ENCODE peak calls at places on chromosomes 6 and 20, in four cellular contexts. B is HepG2, M is GM12878, K is K562. P is an unnamed sample.

GRCh38 chr6:162251257-162251656 is 476.3 kb downstream of the PRKN start:
- DNase-seq in B (peak), M (no peak), K (no peak), P (no peak)

GRCh38 chr20:38135641-38136420 is 29.2 kb downstream of the TGM2 start:
- DNase-seq in B (no peak), M (no peak), K (no peak), P (no peak)

GRCh38 chr6:90156861-90157260 is 139.8 kb downstream of the BACH2 start:
- DNase-seq in B (no peak), M (no peak), K (no peak), P (no peak)

GRCh38 chr20:36624068-36624813 is 18.7 kb downstream of the RAB5IF start:
- DNase-seq in B (peak), M (no peak), K (no peak), P (no peak)

GRCh38 chr6:21664263-21665081 is 70.9 kb downstream of the SOX4 start:
- DNase-seq in B (no peak), M (no peak), K (no peak), P (no peak)

GRCh38 chr6:162750776-162751175 is 23.0 kb downstream of the PACRG start:
- DNase-seq in B (peak), M (no peak), K (no peak), P (no peak)

GRCh38 chr20:61543931-61544745 is 292.1 kb downstream of the CDH4 start:
- DNase-seq in B (no peak), M (no peak), K (no peak), P (no peak)

GRCh38 chr6:148090326-148090725 is 252.3 kb upstream of the SASH1 start:
- DNase-seq in B (no peak), M (no peak), K (no peak), P (no peak)

GRCh38 chr6:90286884-90287488 is 9.7 kb downstream of the BACH2 start:
- DNase-seq in B (peak), M (no peak), K (peak), P (peak)

GRCh38 chr6:75204959-75205775 is 686 bp downstream of the COL12A1 start:
- DNase-seq in B (no peak), M (no peak), K (no peak), P (peak)

GRCh38 chr20:41587523-41587922 is 30.7 kb downstream of the CHD6 start:
- DNase-seq in B (no peak), M (no peak), K (no peak), P (no peak)

GRCh38 chr6:115551510-115551909 is 509.2 kb downstream of the FRK start:
- DNase-seq in B (no peak), M (no peak), K (no peak), P (peak)

GRCh38 chr6:152635949-152636674 is 1.1 kb downstream of the SYNE1 start:
- DNase-seq in B (no peak), M (no peak), K (no peak), P (peak)

GRCh38 chr6:135419162-135419561 is 78.4 kb downstream of the AHI1 start:
- DNase-seq in B (no peak), M (no peak), K (no peak), P (no peak)

GRCh38 chr6:123316733-123317323 is 319.9 kb downstream of the TRDN start:
- DNase-seq in B (peak), M (no peak), K (peak), P (peak)

GRCh38 chr6:137395316-137395715 is 98.9 kb downstream of the OLIG3 start:
- DNase-seq in B (no peak), M (no peak), K (no peak), P (no peak)

GRCh38 chr6:109448615-109449014 is 7.0 kb downstream of the MICAL1 start:
- DNase-seq in B (no peak), M (no peak), K (no peak), P (no peak)
- TF ChIP-seq JUND in B (no peak), M (no peak), K (no peak), P (no peak)

GRCh38 chr6:170295519-170296422 is 4.9 kb upstream of the DLL1 start:
- DNase-seq in B (no peak), M (no peak), K (peak), P (peak)
- TF ChIP-seq TAF1 in B (no peak), M (no peak), K (no peak), P (no peak)

DNA sequence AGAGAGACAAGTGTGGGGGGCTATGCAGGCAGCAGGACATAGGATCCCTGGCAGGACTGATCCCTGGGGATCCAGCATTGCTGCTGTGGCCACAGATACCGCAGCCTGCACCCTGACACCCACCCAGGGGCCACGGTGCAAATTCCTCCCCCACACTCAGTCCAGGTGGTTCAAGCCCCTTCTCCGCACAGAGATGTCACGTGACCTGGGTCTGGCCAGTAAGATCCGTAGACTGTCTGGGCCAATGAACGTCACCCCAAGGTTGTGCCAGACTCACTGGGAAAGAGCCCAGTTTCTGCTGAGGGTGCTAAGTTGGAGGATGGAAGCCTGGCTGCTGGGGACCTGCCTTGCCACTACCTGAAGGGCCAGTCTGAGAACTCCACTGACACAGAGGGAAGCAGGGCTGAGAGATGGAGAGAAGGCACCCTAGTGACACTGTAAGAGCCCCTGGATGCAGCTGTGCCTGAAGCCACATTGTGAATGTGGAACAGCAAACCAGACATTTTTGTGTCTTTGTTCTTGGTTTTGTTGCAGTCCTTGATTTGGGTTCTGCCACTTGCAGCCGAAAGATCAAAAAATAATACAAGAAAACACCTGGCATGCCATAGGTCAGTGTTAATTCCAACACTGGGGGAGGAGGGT is 228.6 kb downstream of the PREX1 start:
- DNase-seq in B (no peak), M (no peak), K (peak), P (no peak)
- TF ChIP-seq FOXM1 in B (no peak), M (no peak), K (no peak), P (no peak)

GRCh38 chr6:156687875-156688549 is 89.2 kb upstream of the ARID1B start:
- DNase-seq in B (no peak), M (no peak), K (peak), P (peak)

GRCh38 chr6:156689656-156690055 is 87.5 kb upstream of the ARID1B start:
- DNase-seq in B (no peak), M (no peak), K (no peak), P (no peak)

GRCh38 chr6:156686940-156687874 is 90.0 kb upstream of the ARID1B start:
- DNase-seq in B (peak), M (no peak), K (peak), P (peak)

GRCh38 chr6:156685823-156686428 is 91.3 kb upstream of the ARID1B start:
- DNase-seq in B (no peak), M (no peak), K (no peak), P (peak)

GRCh38 chr6:156686429-156686939 is 90.7 kb upstream of the ARID1B start:
- DNase-seq in B (peak), M (no peak), K (no peak), P (peak)
- TF ChIP-seq JUND in B (no peak), M (no peak), K (no peak), P (no peak)

GRCh38 chr20:7347409-7347808 is 579.9 kb downstream of the BMP2 start:
- DNase-seq in B (no peak), M (no peak), K (no peak), P (no peak)
- TF ChIP-seq TAF1 in B (no peak), M (no peak), K (no peak), P (no peak)

GRCh38 chr20:16701296-16701695 is 28.5 kb upstream of the SNRPB2 start:
- DNase-seq in B (peak), M (no peak), K (no peak), P (no peak)
- TF ChIP-seq FOXM1 in B (no peak), M (no peak), K (no peak), P (no peak)

DNA sequence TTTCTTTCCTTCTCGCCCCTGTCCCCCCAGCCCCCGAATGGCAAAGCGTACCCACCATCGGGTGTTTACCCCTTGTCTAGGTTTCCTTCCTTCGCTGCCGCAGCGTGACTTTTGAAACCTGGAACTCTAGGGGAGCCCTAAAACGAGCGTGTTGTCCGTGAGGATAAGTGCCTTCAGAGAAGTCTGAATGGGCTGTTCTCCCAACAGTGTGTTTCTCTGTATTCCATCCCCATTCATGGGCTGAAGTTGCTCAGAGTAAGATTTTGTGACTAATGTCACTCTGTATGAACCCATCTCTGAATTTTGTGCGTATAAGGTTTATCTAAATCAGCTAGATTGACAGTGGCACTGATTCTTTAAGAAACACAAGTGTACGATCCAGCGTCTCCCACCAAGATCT is 949 bp downstream of the MACROD2 start:
- DNase-seq in B (no peak), M (no peak), K (no peak), P (no peak)
- TF ChIP-seq JUND in B (no peak), M (no peak), K (no peak), P (no peak)

DNA sequence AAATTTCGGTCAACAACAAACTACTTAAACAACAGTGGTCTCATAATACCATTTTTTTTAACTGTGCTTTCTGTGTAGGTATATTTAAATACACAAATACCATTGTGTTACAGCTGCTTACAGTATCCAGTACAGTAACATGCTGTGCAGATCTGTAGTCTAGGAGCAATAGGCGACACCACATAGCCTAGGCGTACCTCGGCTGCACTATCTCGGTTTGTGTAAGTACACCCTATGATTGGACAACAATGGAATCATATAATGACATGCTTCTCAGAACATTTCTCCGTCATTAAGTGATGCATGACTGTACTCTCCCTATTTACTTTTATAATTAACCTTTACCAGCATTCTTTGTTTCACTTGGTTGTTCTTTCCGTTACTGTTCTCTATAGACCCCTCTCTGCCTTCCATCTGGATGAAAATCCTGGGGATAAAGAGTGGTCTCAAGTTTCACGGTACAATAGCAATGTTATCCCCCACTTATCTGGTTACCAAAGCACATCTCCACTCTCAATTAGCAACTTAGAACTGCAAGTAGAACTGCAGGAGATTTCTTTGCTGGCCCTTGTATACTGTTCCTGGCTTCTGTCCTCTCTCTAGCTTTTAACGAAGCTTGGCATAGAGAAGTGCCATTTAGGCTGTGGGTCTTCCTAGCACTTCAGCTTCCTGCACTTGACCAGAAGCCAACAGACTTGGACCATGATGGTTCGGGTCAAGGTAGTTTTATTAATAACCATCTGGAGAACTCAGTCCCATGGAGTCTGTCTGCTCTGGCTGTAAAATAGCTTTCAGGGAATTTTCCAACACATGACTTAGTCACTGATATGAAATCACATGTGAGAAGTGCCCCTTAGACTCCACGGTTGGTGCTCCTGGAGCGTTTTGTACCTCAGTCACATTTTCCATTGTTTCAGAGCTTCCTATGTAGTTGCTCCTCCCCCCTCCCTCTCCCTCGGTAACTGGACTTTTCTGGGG is 80.4 kb upstream of the POPDC3 start:
- DNase-seq in B (no peak), M (no peak), K (no peak), P (no peak)
- TF ChIP-seq TAF1 in B (no peak), M (no peak), K (no peak), P (no peak)

DNA sequence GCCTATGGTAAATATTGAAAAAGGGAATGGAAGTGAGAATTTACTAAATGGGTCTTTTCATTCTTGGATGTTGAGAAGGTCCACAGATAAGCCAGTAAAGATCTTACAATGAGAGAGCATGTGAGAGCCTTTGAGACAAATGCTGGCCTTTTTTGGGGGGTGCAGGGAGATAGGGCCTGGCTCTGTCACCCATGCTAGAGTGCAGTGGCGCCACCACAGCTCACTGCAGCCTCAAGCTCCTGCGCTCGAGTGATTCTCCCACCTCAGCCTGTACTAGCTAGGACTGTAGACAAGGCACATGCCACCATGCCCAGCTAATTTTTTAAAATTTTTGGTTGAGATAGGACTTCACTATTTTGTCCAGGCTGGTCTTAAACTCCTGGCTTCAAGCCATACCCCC is 63.2 kb upstream of the TMEM181 start:
- DNase-seq in B (no peak), M (no peak), K (no peak), P (no peak)
- TF ChIP-seq FOXM1 in B (no peak), M (no peak), K (no peak), P (no peak)

P was measured in SK-N-SH.